ENCODE peak calls at places on chromosomes 13 and 19, in nine cellular contexts. H, R, Q, Y, P, T, O, G and D are unnamed samples. For H3K36me3, the result is how much of the 10 kb centered on the place peaks cover.

GRCh38 chr19:31589109-31589508 is 239.9 kb upstream of the TSHZ3 start:
- DNase-seq in P (no peak), H (no peak), Q (peak), Y (no peak), O (no peak), G (no peak), R (no peak), T (no peak), D (no peak)

GRCh38 chr13:75694742-75695141 is 58.6 kb downstream of the LMO7 start:
- DNase-seq in H (no peak), G (no peak), Q (no peak), T (no peak), R (no peak), Y (no peak), P (no peak), O (no peak), D (no peak)

GRCh38 chr13:102825921-102826706 is 19.7 kb upstream of the ERCC5 start:
- DNase-seq in H (no peak), R (no peak), T (no peak), O (no peak), P (no peak), Q (no peak), Y (no peak), G (no peak), D (no peak)

GRCh38 chr13:98406971-98407370 is 169.9 kb downstream of the STK24 start:
- DNase-seq in Q (no peak), R (no peak), O (no peak), G (peak), H (no peak), T (no peak), Y (no peak), P (no peak), D (no peak)

GRCh38 chr13:97268772-97269171 is 46.6 kb downstream of the MBNL2 start:
- DNase-seq in Q (no peak), T (no peak), G (no peak), Y (no peak), P (no peak), O (no peak), H (no peak), R (no peak), D (no peak)

GRCh38 chr13:46559272-46559805 is 6.4 kb downstream of the LRCH1 start:
- DNase-seq in Q (no peak), Y (no peak), P (no peak), R (no peak), G (no peak), H (no peak), O (no peak), T (no peak), D (no peak)

GRCh38 chr13:45367358-45367757 is 26.4 kb upstream of the TPT1 start:
- DNase-seq in R (peak), G (peak), P (peak), H (peak), T (no peak), Y (no peak), O (no peak), Q (no peak), D (peak)

GRCh38 chr13:94160875-94161274 is 318.6 kb downstream of the DCT start:
- DNase-seq in H (no peak), T (no peak), G (no peak), Y (no peak), O (no peak), Q (no peak), P (no peak), R (no peak), D (no peak)

GRCh38 chr19:2540251-2540645 is 64.3 kb downstream of the GADD45B start:
- DNase-seq in T (no peak), P (no peak), R (no peak), Q (no peak), Y (no peak), O (no peak), H (no peak), G (no peak), D (no peak)

GRCh38 chr19:34502582-34503545 is 21.3 kb downstream of the WTIP start:
- DNase-seq in O (peak), H (no peak), Y (no peak), G (peak), Q (peak), R (no peak), T (no peak), P (no peak), D (no peak)

GRCh38 chr13:99087954-99088491 is 110.2 kb upstream of the DOCK9 start:
- DNase-seq in P (no peak), R (peak), H (peak), Q (no peak), Y (peak), O (peak), T (no peak), G (no peak), D (no peak)

GRCh38 chr13:40910324-40911050 is 108.6 kb downstream of the ELF1 start:
- DNase-seq in Y (no peak), O (no peak), Q (no peak), H (no peak), R (no peak), P (no peak), G (no peak), T (no peak), D (peak)

GRCh38 chr13:35157143-35157755 is 215.2 kb downstream of the NBEA start:
- DNase-seq in T (no peak), R (peak), H (peak), G (no peak), O (peak), Q (no peak), Y (peak), P (no peak), D (no peak)

GRCh38 chr13:112442483-112443090 is 66.4 kb downstream of the SPACA7 start:
- DNase-seq in R (no peak), O (peak), Q (peak), T (peak), G (no peak), Y (peak), P (no peak), H (no peak), D (no peak)

GRCh38 chr13:90105276-90105675 is 1242.2 kb upstream of the MIR17HG start:
- DNase-seq in H (no peak), G (no peak), Y (no peak), O (no peak), R (no peak), T (no peak), P (no peak), Q (no peak), D (no peak)

GRCh38 chr13:29909975-29910674 is 59.7 kb upstream of the UBL3 start:
- DNase-seq in Y (no peak), O (no peak), G (no peak), P (no peak), Q (peak), T (no peak), R (no peak), H (no peak), D (no peak)

GRCh38 chr19:8005534-8006256 is at the start of gene ELAVL1:
- DNase-seq in H (peak), G (peak), R (peak), Q (no peak), P (peak), O (peak), Y (peak), T (peak), D (peak)

GRCh38 chr19:41412953-41413352 is 14.2 kb downstream of the B3GNT8 start:
- DNase-seq in R (no peak), H (no peak), O (no peak), Y (no peak), T (no peak), P (no peak), Q (no peak), G (no peak), D (no peak)

GRCh38 chr13:113846639-113847318 is 17.1 kb downstream of the GAS6 start:
- DNase-seq in P (no peak), T (peak), H (no peak), Q (no peak), R (no peak), G (peak), O (no peak), Y (no peak), D (no peak)

GRCh38 chr13:24254151-24254810 is 55.1 kb upstream of the C1QTNF9 start:
- DNase-seq in H (no peak), R (no peak), Y (no peak), O (no peak), P (no peak), G (no peak), Q (no peak), T (no peak), D (no peak)

DNA sequence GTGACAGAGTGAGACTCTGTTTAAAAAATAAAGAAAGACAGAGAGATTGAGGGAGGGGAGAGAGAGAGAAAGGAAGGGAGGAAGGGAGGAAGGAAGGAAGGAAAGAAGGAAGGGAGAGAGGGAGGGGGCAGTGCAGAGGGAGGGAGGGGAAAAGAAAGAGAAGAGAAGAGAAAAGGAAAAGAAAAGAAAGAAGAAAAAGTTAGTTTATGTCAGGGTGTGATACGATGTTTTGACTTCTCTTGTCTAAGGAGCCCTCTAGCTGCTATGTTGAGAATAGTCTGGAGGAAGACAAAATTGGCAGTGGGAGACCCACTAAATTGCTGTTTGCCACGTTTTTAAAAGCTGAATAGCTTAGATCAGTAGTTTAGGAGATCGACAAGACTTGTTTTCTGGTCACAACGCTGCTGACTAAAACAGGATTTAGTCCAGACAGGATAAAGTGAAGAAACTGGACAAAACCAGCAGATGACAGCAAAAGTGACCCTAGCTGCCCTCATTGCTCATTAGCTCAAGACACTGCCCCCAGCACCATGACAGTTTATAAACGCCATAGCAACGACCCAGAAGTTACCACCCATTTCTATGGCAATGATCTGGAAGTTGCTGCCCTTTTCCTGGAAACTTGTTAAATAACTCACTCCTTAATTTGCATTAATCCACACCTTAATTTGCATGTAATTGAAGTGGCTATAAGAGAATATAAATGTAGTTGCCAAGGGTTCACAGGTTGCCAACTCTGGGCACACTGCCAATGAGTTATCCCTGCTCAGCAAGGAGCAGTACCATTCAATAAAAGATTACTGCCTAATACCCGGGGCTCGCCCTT is 11.1 kb downstream of the TEX101 start:
- DNase-seq in H (peak), Y (peak), Q (no peak), O (no peak), P (no peak), G (no peak), T (no peak), R (peak), D (no peak)
- TF ChIP-seq CTCF in H (peak), Y (peak), Q (no peak), O (peak), P (peak), G (no peak), T (no peak), R (peak), D (peak)

DNA sequence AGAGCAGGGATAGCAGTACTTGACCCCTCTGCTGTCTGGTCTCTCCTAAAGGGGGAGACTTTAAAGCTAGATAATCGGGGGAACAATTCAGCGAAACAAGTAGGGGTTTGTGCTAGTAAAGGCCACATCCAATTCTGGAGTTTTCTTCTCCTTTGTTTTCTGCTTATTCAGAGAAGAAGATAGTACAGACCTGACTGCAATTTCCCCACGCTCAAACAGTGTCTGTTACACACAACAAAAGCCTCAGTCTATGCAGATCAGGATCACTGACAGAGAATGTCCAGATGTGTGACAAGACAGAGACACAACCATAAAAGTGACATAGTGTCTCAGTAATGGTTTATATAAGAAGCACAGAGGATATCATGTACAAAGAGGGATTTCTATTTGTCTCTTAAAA is 70.8 kb upstream of the GTF3A start:
- DNase-seq in O (no peak), P (no peak), G (no peak), T (no peak), R (no peak), Y (no peak), Q (no peak), H (no peak), D (no peak)
- H3K4me3 ChIP-seq in O (no peak), P (no peak), G (no peak), T (no peak), R (peak), Y (no peak), Q (no peak), H (no peak), D (peak)

GRCh38 chr13:110470272-110471009 is 91.1 kb downstream of the RAB20 start:
- DNase-seq in R (no peak), G (no peak), T (no peak), Y (no peak), H (no peak), Q (no peak), P (no peak), O (peak), D (no peak)
- H3K36me3 ChIP-seq in R (under half), G (half or more), T (under half), Y (under half), H (under half), Q (under half), P (half or more), O (under half), D (under half)

DNA sequence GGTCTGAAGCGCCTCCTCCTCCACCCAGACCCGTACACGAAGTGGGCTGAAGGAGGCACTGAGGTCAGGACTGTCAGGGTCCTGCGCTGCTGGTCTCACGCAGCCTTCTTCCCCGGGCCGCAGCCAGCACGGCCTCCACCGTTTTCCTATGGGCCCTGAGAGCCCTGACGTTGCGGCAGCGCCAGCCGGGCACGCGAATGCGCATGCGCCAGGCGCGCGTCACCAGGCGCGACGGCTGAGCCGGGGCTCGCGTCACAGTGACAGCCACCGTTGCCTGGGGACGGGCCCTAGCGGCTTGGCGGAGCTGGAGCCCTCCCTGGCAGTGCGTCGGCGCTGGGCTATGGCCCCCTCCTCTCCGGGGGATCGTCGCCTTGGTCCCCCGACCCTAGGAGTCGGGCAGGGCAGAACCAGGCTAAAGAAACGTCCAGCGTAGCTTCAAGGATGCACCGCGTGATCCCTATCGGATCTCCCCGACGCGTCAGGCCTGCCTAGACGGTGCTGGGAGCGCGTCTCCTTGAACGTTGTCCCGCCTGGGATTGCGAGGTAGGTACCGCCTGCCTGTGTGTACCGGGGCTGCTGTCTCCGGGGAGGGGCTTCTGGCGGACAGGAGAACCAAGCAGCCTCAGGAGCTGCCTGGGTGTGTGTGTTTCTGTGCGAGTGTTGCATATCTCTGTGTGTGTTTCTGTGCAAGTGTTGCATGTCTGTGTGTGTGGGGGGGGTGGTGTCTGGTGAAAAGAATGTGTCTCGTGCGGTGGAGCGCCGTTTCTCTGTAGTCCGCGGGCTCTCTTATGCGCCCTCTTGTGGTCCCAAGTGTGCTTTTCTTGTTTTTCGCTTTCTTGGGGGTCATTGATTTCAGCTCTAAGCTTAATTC is 43.2 kb downstream of the ZNF571 start:
- DNase-seq in Y (no peak), P (peak), H (no peak), G (no peak), R (no peak), T (peak), O (peak), Q (no peak), D (peak)
- TF ChIP-seq CTCF in Y (no peak), P (peak), H (no peak), G (no peak), R (peak), T (no peak), O (peak), Q (no peak), D (peak)

GRCh38 chr13:43432948-43433347 is 353.8 kb downstream of the ENOX1 start:
- DNase-seq in H (no peak), T (no peak), P (no peak), Y (no peak), G (no peak), O (no peak), R (no peak), Q (no peak), D (no peak)

GRCh38 chr13:43428545-43429287 is 358.1 kb downstream of the ENOX1 start:
- DNase-seq in P (no peak), Y (peak), T (no peak), Q (no peak), H (no peak), G (no peak), R (peak), O (no peak), D (no peak)

GRCh38 chr13:43431279-43431678 is 355.5 kb downstream of the ENOX1 start:
- DNase-seq in P (no peak), O (no peak), Y (no peak), T (no peak), H (no peak), G (no peak), R (no peak), Q (no peak), D (no peak)

GRCh38 chr13:43433691-43434121 is 353.1 kb downstream of the ENOX1 start:
- DNase-seq in H (no peak), G (no peak), Q (no peak), P (no peak), Y (no peak), R (no peak), O (no peak), T (no peak), D (no peak)

GRCh38 chr13:43434185-43434584 is 352.6 kb downstream of the ENOX1 start:
- DNase-seq in R (no peak), P (no peak), G (no peak), Q (no peak), Y (no peak), T (no peak), H (no peak), O (no peak), D (no peak)
- H3K4me3 ChIP-seq in R (no peak), P (no peak), G (no peak), Q (no peak), Y (no peak), T (no peak), H (no peak), O (no peak), D (no peak)

DNA sequence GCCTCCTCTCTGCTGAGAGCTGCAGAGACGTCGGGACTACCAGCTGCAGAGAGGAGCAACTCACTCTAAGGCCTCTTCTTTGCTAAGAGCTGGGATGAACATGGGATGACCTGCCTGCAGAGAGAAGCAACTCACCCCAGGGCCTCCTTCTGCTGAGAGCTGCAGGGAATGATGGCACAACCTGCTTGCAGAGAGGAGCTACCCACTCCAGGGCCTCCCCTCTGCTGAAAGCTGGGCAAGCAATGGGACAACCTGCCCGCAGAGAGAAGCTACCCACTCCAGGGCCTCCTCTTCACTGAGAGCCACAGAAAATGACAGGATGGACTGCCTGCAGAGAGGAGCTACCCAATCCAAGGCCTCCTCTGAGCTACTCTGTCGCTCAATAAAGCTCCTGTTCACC is 6.9 kb upstream of the MLLT1 start:
- DNase-seq in T (no peak), H (peak), G (no peak), Q (no peak), O (no peak), R (no peak), Y (no peak), P (no peak), D (no peak)
- H3K36me3 ChIP-seq in T (under half), H (under half), G (under half), Q (under half), O (under half), R (under half), Y (under half), P (under half), D (under half)

DNA sequence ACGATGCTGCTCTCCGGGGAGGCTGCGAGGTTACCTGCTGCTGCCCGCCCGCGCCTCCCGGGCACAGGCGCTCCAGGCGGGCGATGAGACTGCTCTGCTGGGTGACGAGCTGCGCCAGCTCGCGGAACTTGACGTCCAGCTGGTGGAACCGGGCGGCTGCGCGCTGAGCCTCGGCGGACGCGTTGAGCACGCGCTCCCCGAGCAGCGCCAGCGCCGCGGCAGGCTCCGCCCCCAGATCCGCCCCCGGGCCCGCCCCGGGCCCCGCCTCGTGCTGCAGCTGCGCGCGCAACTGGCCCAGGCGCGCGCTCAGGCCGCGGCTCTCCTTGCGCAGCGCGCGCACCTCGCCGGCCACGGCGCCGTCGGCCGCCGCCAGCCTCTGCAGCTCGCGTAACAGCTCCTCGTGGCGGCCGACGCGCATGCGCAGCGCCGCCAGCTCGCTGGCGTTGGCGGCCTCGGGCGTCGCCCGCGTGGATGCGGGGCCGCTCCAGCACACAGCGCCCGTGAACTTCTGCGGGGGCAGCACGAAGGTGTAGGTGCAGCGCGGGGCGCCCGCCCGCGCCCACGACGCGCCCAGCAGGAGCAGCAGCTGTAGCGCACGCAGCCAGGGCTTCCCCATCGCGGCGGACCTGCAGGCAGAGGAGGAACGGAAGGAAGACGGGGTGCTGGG is 6.4 kb downstream of the ANGPTL6 start:
- DNase-seq in G (peak), Y (peak), P (peak), Q (peak), T (peak), R (peak), H (peak), O (peak), D (peak)
- TF ChIP-seq CTCF in G (peak), Y (no peak), P (no peak), Q (no peak), T (no peak), R (no peak), H (no peak), O (no peak), D (no peak)